ENCODE peak calls at places on chromosomes 7 and 10, in six cellular contexts. S, H, V, M, N and W are unnamed samples. For H3K4me1, the result is how much of the 10 kb centered on the place peaks cover.

GRCh38 chr10:121437596-121437995 is 160.6 kb downstream of the FGFR2 start:
- DNase-seq in S (no peak), V (peak), H (peak), M (no peak), N (no peak), W (peak)

GRCh38 chr10:118118751-118119150 is 72.0 kb upstream of the RAB11FIP2 start:
- DNase-seq in M (no peak), H (no peak), S (no peak), V (no peak), N (no peak), W (no peak)

GRCh38 chr10:79082631-79083581 is 14.1 kb downstream of the ZMIZ1 start:
- DNase-seq in H (no peak), M (no peak), S (no peak), N (peak), V (no peak), W (no peak)

GRCh38 chr7:130417215-130417614 is 23.6 kb downstream of the CEP41 start:
- DNase-seq in V (no peak), M (no peak), H (no peak), N (no peak), S (no peak), W (no peak)

GRCh38 chr10:13839430-13839986 is 252.7 kb downstream of the PRPF18 start:
- DNase-seq in S (no peak), H (no peak), V (no peak), N (peak), M (peak), W (no peak)

GRCh38 chr10:34547695-34548094 is 267.4 kb downstream of the PARD3 start:
- DNase-seq in M (no peak), S (no peak), N (no peak), V (no peak), H (no peak), W (no peak)

GRCh38 chr10:97762816-97763215 is 9.0 kb downstream of the SFRP5 start:
- DNase-seq in M (no peak), V (no peak), S (no peak), N (no peak), H (peak), W (no peak)

GRCh38 chr7:18993933-18994668 is 123.3 kb downstream of the TWIST1 start:
- DNase-seq in H (no peak), S (no peak), M (no peak), N (peak), V (no peak), W (no peak)

GRCh38 chr7:2613926-2614613 is 17.7 kb upstream of the TTYH3 start:
- DNase-seq in H (no peak), S (no peak), N (no peak), M (peak), V (no peak), W (peak)

GRCh38 chr7:156993925-156994235 is 16.6 kb downstream of the MNX1 start:
- DNase-seq in S (peak), N (no peak), H (no peak), M (no peak), V (peak), W (no peak)

DNA sequence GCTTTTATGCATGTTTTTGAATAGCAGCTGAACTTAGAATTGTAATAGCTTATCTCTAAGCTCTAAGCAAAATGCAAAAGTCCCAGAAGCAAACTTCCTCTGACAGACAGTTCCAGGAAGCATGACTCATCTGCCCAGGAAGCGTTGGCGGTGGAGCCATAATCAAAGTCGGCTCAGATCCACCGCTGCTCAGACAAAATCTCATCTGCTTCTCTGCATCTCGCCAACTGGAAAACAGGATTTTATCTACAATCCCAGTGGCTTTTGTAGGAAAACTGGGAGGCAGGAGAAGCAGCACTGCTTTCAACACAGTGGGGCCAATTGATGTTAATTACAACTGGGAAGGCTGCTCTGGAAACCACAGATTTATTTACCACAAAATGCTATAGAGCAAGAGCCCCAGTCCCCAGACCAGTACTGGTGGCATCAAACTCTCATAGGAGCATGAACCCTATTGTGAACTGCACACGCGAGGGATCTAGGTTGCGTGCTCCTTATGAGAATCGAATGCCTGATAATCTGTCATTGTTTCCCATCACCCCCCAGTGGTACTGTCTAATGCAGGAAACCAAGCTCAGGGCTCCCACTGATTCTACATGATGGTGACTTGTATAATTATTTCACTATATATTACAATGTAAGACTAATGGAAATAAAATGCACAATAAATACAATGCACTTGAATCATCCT is 99.9 kb downstream of the CUBN start:
- DNase-seq in M (peak), V (peak), N (peak), H (peak), S (peak), W (peak)
- H3K4me1 ChIP-seq in M (under half), V (under half), N (under half), H (under half), S (under half), W (under half)

DNA sequence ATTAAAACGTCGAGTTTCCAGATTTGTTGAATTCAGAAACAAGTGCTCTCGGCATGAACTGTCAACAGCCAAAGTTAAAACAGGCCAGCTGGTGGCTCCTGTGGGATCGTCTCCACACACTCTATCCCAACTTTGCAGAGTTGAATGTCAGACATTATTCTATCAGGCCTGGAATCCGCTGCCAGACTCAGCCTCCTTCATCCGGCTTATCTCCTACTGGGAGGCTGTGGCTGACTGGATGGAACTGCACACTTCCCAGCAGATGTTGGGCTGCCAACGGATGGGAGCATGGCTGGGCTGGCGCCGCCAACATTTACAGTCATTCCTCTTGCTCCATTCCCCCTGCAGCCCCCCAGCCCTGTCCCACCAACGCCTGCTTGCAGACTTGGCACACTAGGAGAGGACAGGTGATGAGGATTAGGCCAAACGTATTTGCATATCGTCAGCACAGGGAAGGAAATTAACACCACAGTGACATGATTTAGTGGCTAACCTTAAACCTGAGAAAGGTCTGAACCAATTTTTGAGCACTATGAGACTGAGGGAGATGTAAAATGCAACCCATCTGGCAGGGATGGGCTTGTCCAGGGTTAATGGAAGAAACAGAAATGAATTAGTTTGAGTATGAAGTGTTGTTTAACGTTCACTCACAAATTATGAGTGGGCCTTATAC is 183.5 kb downstream of the TAX1BP1 start:
- DNase-seq in N (no peak), H (no peak), M (no peak), S (no peak), V (no peak), W (no peak)
- H3K27ac ChIP-seq in N (no peak), H (no peak), M (no peak), S (no peak), V (no peak), W (no peak)

GRCh38 chr7:64630496-64630895 is 35.4 kb upstream of the ZNF107 start:
- DNase-seq in H (no peak), V (no peak), N (peak), M (no peak), S (no peak), W (no peak)
- TF ChIP-seq CTCF in H (no peak), V (peak), N (peak), M (peak), S (no peak), W (no peak)

GRCh38 chr10:33027088-33027487 is 69.1 kb upstream of the ITGB1 start:
- DNase-seq in S (no peak), H (no peak), M (no peak), V (no peak), N (no peak), W (no peak)
- H3K4me1 ChIP-seq in S (under half), H (under half), M (under half), V (under half), N (under half), W (under half)

GRCh38 chr10:116688241-116688711 is 54.1 kb downstream of the HSPA12A start:
- DNase-seq in N (peak), V (no peak), M (peak), S (no peak), H (no peak), W (no peak)

GRCh38 chr10:116685807-116686206 is 56.6 kb downstream of the HSPA12A start:
- DNase-seq in V (no peak), H (no peak), N (no peak), M (no peak), S (no peak), W (no peak)

GRCh38 chr10:116687633-116688032 is 54.7 kb downstream of the HSPA12A start:
- DNase-seq in N (no peak), H (no peak), S (no peak), V (no peak), M (no peak), W (no peak)

GRCh38 chr10:116684781-116685180 is 57.6 kb downstream of the HSPA12A start:
- DNase-seq in S (no peak), N (no peak), V (no peak), H (no peak), M (no peak), W (no peak)

DNA sequence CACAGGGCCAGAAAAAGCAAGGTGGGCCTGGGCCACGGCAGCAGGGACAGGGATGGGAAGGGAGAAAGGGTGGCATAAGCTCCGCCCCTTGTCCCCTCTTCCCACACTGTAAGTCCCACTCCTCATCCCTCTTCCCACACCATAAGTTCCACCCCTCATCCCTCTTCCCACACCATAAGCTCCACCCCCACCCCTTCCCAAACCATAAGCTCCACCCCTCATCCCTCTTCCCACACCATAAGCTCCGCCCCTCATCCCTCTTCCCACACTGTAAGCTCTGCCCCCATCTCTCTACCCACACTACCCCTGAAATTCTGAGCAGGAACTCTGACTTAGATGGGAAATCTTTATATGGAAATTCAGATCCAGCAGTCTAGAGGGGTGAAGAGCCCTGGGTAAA is 55.7 kb downstream of the HSPA12A start:
- DNase-seq in H (no peak), N (no peak), V (no peak), M (no peak), S (no peak), W (no peak)
- H3K27ac ChIP-seq in H (no peak), N (no peak), V (no peak), M (no peak), S (no peak), W (no peak)

GRCh38 chr10:132443605-132443997 is 46.6 kb downstream of the PWWP2B start:
- DNase-seq in N (peak), H (no peak), V (no peak), S (no peak), M (no peak), W (no peak)
- TF ChIP-seq CTCF in N (peak), H (no peak), V (no peak), S (peak), M (peak), W (peak)